ENCODE peak calls at places on chromosomes 5 and 9, in four cellular contexts. V, L, Z and F are unnamed samples.

GRCh38 chr9:108580021-108580439 is 275.8 kb downstream of the ACTL7B start:
- DNase-seq in V (no peak), L (peak), Z (peak), F (no peak)

GRCh38 chr9:14153310-14153720 is 160.6 kb downstream of the NFIB start:
- DNase-seq in V (no peak), L (no peak), Z (peak), F (no peak)

GRCh38 chr9:75892168-75892901 is 1.9 kb downstream of the PCSK5 start:
- DNase-seq in V (no peak), L (peak), Z (no peak), F (no peak)

GRCh38 chr9:104863180-104863883 is 64.6 kb downstream of the ABCA1 start:
- DNase-seq in V (peak), L (no peak), Z (peak), F (peak)

GRCh38 chr5:79857692-79858091 is 133.4 kb downstream of the MTX3 start:
- DNase-seq in V (no peak), L (no peak), Z (no peak), F (no peak)

GRCh38 chr5:5585751-5586341 is 163.4 kb downstream of the ICE1 start:
- DNase-seq in V (no peak), L (no peak), Z (peak), F (no peak)

GRCh38 chr5:81424728-81425127 is 30.8 kb upstream of the ACOT12 start:
- DNase-seq in V (no peak), L (no peak), Z (no peak), F (no peak)

GRCh38 chr5:179124329-179124852 is 64.2 kb downstream of the ZNF354C start:
- DNase-seq in V (no peak), L (no peak), Z (no peak), F (no peak)

GRCh38 chr5:143074414-143074996 is 304.3 kb downstream of the ARHGAP26 start:
- DNase-seq in V (no peak), L (no peak), Z (peak), F (no peak)

GRCh38 chr9:17021379-17021970 is 113.4 kb upstream of the CNTLN start:
- DNase-seq in V (no peak), L (no peak), Z (peak), F (no peak)

GRCh38 chr5:180688326-180689070 is 39.1 kb upstream of the FLT4 start:
- DNase-seq in V (no peak), L (no peak), Z (no peak), F (no peak)

GRCh38 chr5:80960531-80961375 is 590 bp downstream of the RASGRF2 start:
- DNase-seq in V (no peak), L (no peak), Z (no peak), F (no peak)

GRCh38 chr9:35940474-35941467 is 17.2 kb downstream of the OR2S2 start:
- DNase-seq in V (no peak), L (no peak), Z (no peak), F (no peak)

GRCh38 chr9:36436909-36437308 is 36.8 kb upstream of the RNF38 start:
- DNase-seq in V (no peak), L (peak), Z (peak), F (no peak)

GRCh38 chr5:150321784-150322183 is 19.1 kb upstream of the ARSI start:
- DNase-seq in V (no peak), L (no peak), Z (peak), F (no peak)

GRCh38 chr9:16267336-16268036 is 603.0 kb downstream of the BNC2 start:
- DNase-seq in V (peak), L (peak), Z (peak), F (no peak)

GRCh38 chr9:81052846-81053245 is 636.5 kb downstream of the TLE1 start:
- DNase-seq in V (no peak), L (no peak), Z (peak), F (no peak)

GRCh38 chr9:137181680-137182079 is 6.7 kb downstream of the ANAPC2 start:
- DNase-seq in V (no peak), L (no peak), Z (no peak), F (no peak)

GRCh38 chr5:131305906-131306305 is 42.1 kb downstream of the CDC42SE2 start:
- DNase-seq in V (no peak), L (no peak), Z (no peak), F (no peak)

GRCh38 chr5:59069438-59070079 is 486.7 kb downstream of the RAB3C start:
- DNase-seq in V (no peak), L (no peak), Z (peak), F (peak)

GRCh38 chr5:156474251-156474650 is 147.3 kb downstream of the SGCD start:
- DNase-seq in V (no peak), L (no peak), Z (peak), F (no peak)

GRCh38 chr9:80492221-80492620 is 920.5 kb downstream of the TLE4 start:
- DNase-seq in V (no peak), L (peak), Z (no peak), F (no peak)

GRCh38 chr5:71533614-71534013 is 53.5 kb upstream of the MCCC2 start:
- DNase-seq in V (peak), L (no peak), Z (peak), F (no peak)

GRCh38 chr9:120477534-120478001 is 102.4 kb downstream of the CDK5RAP2 start:
- DNase-seq in V (peak), L (peak), Z (peak), F (peak)

GRCh38 chr9:122498883-122499288 is 11.7 kb upstream of the OR1J2 start:
- DNase-seq in V (peak), L (no peak), Z (peak), F (peak)

GRCh38 chr9:104911029-104911607 is 16.8 kb downstream of the ABCA1 start:
- DNase-seq in V (no peak), L (no peak), Z (no peak), F (no peak)

GRCh38 chr9:132869266-132869665 is 8.8 kb downstream of the AK8 start:
- DNase-seq in V (no peak), L (no peak), Z (no peak), F (no peak)

GRCh38 chr9:132877447-132877817 is 652 bp downstream of the AK8 start:
- DNase-seq in V (no peak), L (no peak), Z (no peak), F (no peak)

GRCh38 chr9:132876849-132877248 is 1.2 kb downstream of the AK8 start:
- DNase-seq in V (no peak), L (no peak), Z (no peak), F (no peak)

GRCh38 chr9:132875159-132875558 is 2.9 kb downstream of the AK8 start:
- DNase-seq in V (no peak), L (no peak), Z (no peak), F (no peak)

DNA sequence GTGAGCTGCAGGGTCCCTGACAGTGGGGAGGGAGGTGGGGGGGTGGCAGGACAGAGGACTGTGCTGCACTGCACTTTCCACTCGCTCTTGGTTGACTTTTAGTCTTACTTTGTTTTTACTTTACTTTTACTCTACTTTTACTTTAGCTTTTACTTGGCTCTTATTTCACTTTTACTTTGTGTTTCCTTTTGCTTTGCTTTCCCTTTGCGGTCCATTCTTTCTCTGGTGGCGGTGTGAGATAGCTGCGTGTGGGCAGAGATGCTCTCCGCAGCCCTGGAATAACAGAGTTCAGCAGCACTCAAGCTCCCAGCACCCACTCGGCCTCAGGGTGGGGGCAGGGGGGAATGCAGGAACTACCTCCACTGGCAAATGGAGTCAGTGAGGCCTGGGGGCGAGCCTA is 4.7 kb downstream of the AK8 start:
- DNase-seq in V (peak), L (no peak), Z (no peak), F (no peak)
- TF ChIP-seq CTCF in V (no peak), L (no peak), Z (no peak), F (no peak)

GRCh38 chr9:38699337-38699736 is 20.6 kb downstream of the FAM240B start:
- DNase-seq in V (no peak), L (no peak), Z (no peak), F (no peak)

GRCh38 chr9:38706493-38706892 is 13.4 kb downstream of the FAM240B start:
- DNase-seq in V (no peak), L (no peak), Z (no peak), F (no peak)

GRCh38 chr9:38697901-38698300 is 22.0 kb downstream of the FAM240B start:
- DNase-seq in V (no peak), L (no peak), Z (no peak), F (no peak)

GRCh38 chr9:38705917-38706316 is 14.0 kb downstream of the FAM240B start:
- DNase-seq in V (no peak), L (no peak), Z (no peak), F (no peak)

DNA sequence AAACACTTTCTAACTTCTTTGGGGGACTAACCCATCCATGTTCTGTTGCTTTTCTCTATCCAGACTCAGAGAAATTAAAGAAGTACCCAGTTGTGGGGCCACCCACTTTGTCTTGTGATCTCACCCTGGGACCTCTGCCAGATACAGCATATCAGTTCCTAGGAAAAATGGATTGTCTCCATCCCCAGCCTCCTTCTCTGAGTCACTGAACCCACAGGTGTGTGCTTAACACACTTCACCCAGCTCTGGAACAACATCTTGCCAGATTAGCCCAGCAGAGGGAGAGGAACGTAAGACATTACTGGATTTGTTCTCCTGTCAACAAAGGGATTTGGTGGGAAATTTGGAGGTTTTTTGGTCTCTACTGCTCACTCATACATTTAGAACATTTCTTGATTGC is 19.2 kb downstream of the FAM240B start:
- DNase-seq in V (no peak), L (no peak), Z (no peak), F (no peak)
- TF ChIP-seq CTCF in V (no peak), L (no peak), Z (no peak), F (no peak)

DNA sequence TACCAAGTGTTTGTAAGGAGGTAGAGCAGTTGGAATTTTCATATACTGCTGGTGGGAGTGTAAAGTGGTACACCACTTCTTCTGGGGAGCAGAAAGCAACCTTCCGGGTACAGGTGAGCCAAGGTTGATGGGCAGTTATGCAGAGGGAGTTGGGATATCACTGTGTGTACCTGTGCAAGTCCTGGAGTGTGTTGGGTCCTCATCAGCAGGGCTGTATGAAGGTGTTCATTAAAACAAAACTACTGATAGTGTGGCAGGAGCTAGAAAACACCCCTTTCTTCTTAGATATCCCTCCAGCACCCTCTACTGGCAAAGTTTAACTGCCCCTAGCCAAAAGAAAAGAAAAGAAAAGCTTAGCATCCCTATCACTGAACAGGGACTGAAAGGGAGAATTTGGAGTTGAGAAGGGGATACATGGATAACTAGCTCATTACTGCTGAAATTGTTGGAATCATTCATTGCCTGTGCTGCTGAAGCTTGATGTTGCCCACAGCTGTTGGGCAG is 10.7 kb downstream of the MARCHF6 start:
- DNase-seq in V (peak), L (no peak), Z (no peak), F (no peak)
- TF ChIP-seq CTCF in V (peak), L (no peak), Z (no peak), F (no peak)

GRCh38 chr5:139708434-139708849 is 60.3 kb downstream of the CXXC5 start:
- DNase-seq in V (no peak), L (no peak), Z (no peak), F (no peak)

GRCh38 chr5:139710370-139711066 is 62.4 kb downstream of the CXXC5 start:
- DNase-seq in V (peak), L (no peak), Z (peak), F (no peak)

GRCh38 chr5:139707445-139708003 is 59.4 kb downstream of the CXXC5 start:
- DNase-seq in V (no peak), L (no peak), Z (no peak), F (no peak)

GRCh38 chr5:139709587-139710369 is 61.6 kb downstream of the CXXC5 start:
- DNase-seq in V (no peak), L (no peak), Z (no peak), F (no peak)

DNA sequence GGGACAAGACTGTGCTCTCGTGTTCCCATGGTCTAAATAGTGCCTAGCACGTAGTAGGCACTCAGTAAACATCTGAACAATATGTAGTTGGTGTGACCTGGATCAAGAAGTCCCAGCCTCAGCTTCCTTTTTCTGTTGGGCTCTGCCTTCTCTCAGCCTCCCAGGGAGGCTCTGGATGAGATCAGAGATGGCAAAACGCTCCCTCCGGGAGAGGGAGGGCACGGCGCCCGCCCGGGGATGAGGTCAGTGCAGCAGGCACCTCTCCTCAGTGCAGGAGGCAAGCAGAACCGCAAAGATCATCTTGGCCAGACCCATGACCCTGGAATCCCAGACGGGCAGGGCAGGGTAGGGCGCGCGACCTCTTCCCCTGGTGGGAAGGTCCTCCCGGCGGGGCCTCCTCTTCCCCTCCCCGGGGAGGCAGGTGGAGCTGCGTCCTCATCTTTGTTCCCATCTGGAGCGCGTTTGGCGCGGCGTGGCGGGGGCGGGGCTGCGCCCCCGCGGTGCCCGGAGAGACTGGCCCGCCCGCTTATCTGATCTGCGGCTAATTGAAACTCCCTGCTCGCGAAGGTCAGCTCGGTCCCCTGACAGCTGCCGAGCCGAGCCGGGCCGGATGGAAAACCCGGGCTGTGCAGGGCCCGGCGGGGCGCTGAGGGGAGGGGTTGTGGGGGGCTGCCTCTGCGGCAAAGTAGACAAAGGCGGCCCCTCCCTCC is 60.9 kb downstream of the CXXC5 start:
- DNase-seq in V (no peak), L (no peak), Z (peak), F (peak)
- TF ChIP-seq CTCF in V (no peak), L (no peak), Z (no peak), F (no peak)

GRCh38 chr5:26323794-26324193 is 714.6 kb downstream of the CDH9 start:
- DNase-seq in V (no peak), L (no peak), Z (no peak), F (no peak)

GRCh38 chr5:26326153-26326759 is 712.1 kb downstream of the CDH9 start:
- DNase-seq in V (no peak), L (no peak), Z (peak), F (no peak)

GRCh38 chr5:26329562-26330189 is 708.7 kb downstream of the CDH9 start:
- DNase-seq in V (no peak), L (no peak), Z (no peak), F (no peak)
- TF ChIP-seq CTCF in V (no peak), L (no peak), Z (peak), F (no peak)

GRCh38 chr9:77457916-77458592 is 190.1 kb downstream of the GNA14 start:
- DNase-seq in V (peak), L (peak), Z (peak), F (peak)

GRCh38 chr9:77456829-77457437 is 191.2 kb downstream of the GNA14 start:
- DNase-seq in V (peak), L (peak), Z (peak), F (peak)

GRCh38 chr9:77454668-77455067 is 193.5 kb downstream of the GNA14 start:
- DNase-seq in V (no peak), L (no peak), Z (peak), F (peak)

GRCh38 chr9:77453857-77454647 is 194.1 kb downstream of the GNA14 start:
- DNase-seq in V (no peak), L (no peak), Z (no peak), F (no peak)

GRCh38 chr9:77455312-77455927 is 192.7 kb downstream of the GNA14 start:
- DNase-seq in V (peak), L (peak), Z (no peak), F (no peak)
- TF ChIP-seq CTCF in V (peak), L (peak), Z (peak), F (peak)